ENCODE peak calls at places on chromosomes 5 and 9, in four cellular contexts. F, H, K and S are unnamed samples. For H3K9me3, the result is how much of the 10 kb centered on the place peaks cover.

GRCh38 chr9:8628771-8629170 is 829.2 kb upstream of the DMAC1 start:
- DNase-seq in F (no peak), H (no peak), K (no peak), S (no peak)

GRCh38 chr5:12695651-12696050 is 791.4 kb upstream of the CTNND2 start:
- DNase-seq in F (no peak), H (no peak), K (no peak), S (no peak)

GRCh38 chr9:130789747-130790672 is 45.0 kb upstream of the ABL1 start:
- DNase-seq in F (no peak), H (no peak), K (no peak), S (no peak)

GRCh38 chr5:160970605-160971191 is 118.7 kb upstream of the ATP10B start:
- DNase-seq in F (no peak), H (no peak), K (no peak), S (no peak)

GRCh38 chr5:167442922-167443321 is 848.5 kb upstream of the WWC1 start:
- DNase-seq in F (no peak), H (no peak), K (no peak), S (no peak)

GRCh38 chr9:28024616-28025147 is 451.4 kb upstream of the C9orf72 start:
- DNase-seq in F (no peak), H (no peak), K (no peak), S (no peak)

GRCh38 chr5:172806897-172807672 is 27.0 kb upstream of the ERGIC1 start:
- DNase-seq in F (peak), H (peak), K (peak), S (peak)

GRCh38 chr9:136587944-136588662 is 42.3 kb upstream of the NOTCH1 start:
- DNase-seq in F (no peak), H (no peak), K (no peak), S (peak)

GRCh38 chr9:136178061-136178772 is 26.7 kb downstream of the LHX3 start:
- DNase-seq in F (no peak), H (no peak), K (no peak), S (no peak)

GRCh38 chr5:172770675-172771438 is at the start of gene DUSP1:
- DNase-seq in F (peak), H (peak), K (peak), S (peak)

GRCh38 chr5:157295247-157295646 is 29.3 kb downstream of the CYFIP2 start:
- DNase-seq in F (no peak), H (no peak), K (no peak), S (no peak)

GRCh38 chr5:143306040-143306439 is 97.4 kb downstream of the NR3C1 start:
- DNase-seq in F (no peak), H (no peak), K (no peak), S (no peak)

GRCh38 chr9:85716031-85716877 is 25.5 kb downstream of the AGTPBP1 start:
- DNase-seq in F (no peak), H (no peak), K (no peak), S (no peak)

GRCh38 chr5:72628771-72629313 is 121.6 kb upstream of the ZNF366 start:
- DNase-seq in F (no peak), H (no peak), K (no peak), S (no peak)

GRCh38 chr9:127652733-127653132 is 40.7 kb downstream of the STXBP1 start:
- DNase-seq in F (no peak), H (no peak), K (no peak), S (no peak)

GRCh38 chr5:135193213-135194125 is 159.4 kb upstream of the PITX1 start:
- DNase-seq in F (no peak), H (no peak), K (no peak), S (no peak)

GRCh38 chr9:4334439-4334838 is 34.6 kb upstream of the GLIS3 start:
- DNase-seq in F (peak), H (peak), K (peak), S (peak)

GRCh38 chr9:115743709-115744605 is 409.6 kb upstream of the PAPPA start:
- DNase-seq in F (no peak), H (no peak), K (no peak), S (no peak)

GRCh38 chr5:154223320-154223719 is 32.8 kb downstream of the GALNT10 start:
- DNase-seq in F (no peak), H (no peak), K (no peak), S (no peak)

GRCh38 chr9:109510506-109510905 is 12.4 kb upstream of the PTPN3 start:
- DNase-seq in F (no peak), H (no peak), K (no peak), S (no peak)

GRCh38 chr5:119398713-119399492 is 43.1 kb downstream of the TNFAIP8 start:
- DNase-seq in F (peak), H (no peak), K (peak), S (peak)

GRCh38 chr9:71562140-71562539 is 206.2 kb downstream of the CEMIP2 start:
- DNase-seq in F (no peak), H (no peak), K (no peak), S (no peak)

GRCh38 chr9:106941901-106942300 is 78.9 kb downstream of the ZNF462 start:
- DNase-seq in F (no peak), H (no peak), K (no peak), S (no peak)

GRCh38 chr9:124708070-124708469 is 63.0 kb downstream of the NR6A1 start:
- DNase-seq in F (no peak), H (no peak), K (peak), S (no peak)

GRCh38 chr5:138850854-138851253 is 24.3 kb downstream of the LRRTM2 start:
- DNase-seq in F (no peak), H (no peak), K (no peak), S (no peak)

GRCh38 chr5:138844812-138845513 is 30.2 kb downstream of the LRRTM2 start:
- DNase-seq in F (no peak), H (peak), K (no peak), S (no peak)

GRCh38 chr5:138853132-138853531 is 22.0 kb downstream of the LRRTM2 start:
- DNase-seq in F (no peak), H (no peak), K (no peak), S (no peak)

GRCh38 chr5:138849882-138850281 is 25.3 kb downstream of the LRRTM2 start:
- DNase-seq in F (no peak), H (no peak), K (no peak), S (no peak)

GRCh38 chr5:138849439-138849838 is 25.7 kb downstream of the LRRTM2 start:
- DNase-seq in F (no peak), H (peak), K (no peak), S (no peak)
- H3K9me3 ChIP-seq in F (under half), H (under half), K (under half), S (under half)

GRCh38 chr5:116448450-116448849 is 126.2 kb downstream of the SEMA6A start:
- DNase-seq in F (no peak), H (no peak), K (no peak), S (no peak)
- TF ChIP-seq CTCF in F (no peak), H (no peak), K (no peak), S (no peak)

DNA sequence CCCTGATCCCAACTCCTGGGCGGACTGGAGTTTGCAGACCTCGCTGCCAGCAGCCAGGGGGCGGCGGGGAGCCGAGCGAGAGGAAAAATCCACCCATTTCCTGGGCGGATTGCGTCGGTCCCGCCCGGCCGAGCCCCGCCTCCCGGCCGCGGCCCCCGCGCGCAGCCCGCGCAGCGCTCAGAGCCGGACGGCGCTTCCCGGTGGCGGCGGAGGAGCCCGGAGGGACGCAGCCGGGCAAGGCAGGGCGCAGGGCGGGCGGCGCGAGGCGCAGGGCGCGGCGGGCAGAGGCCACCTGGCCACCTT is at the start of gene OLFM1:
- DNase-seq in F (peak), H (peak), K (peak), S (peak)
- H3K4me3 ChIP-seq in F (peak), H (peak), K (no peak), S (peak)

GRCh38 chr9:122420315-122420714 is 49.5 kb downstream of the PTGS1 start:
- DNase-seq in F (no peak), H (no peak), K (no peak), S (no peak)
- H3K9me3 ChIP-seq in F (under half), H (under half), K (under half), S (under half)

GRCh38 chr5:1510631-1511030 is 13.1 kb downstream of the LPCAT1 start:
- DNase-seq in F (peak), H (no peak), K (peak), S (no peak)

GRCh38 chr5:1511037-1511436 is 12.7 kb downstream of the LPCAT1 start:
- DNase-seq in F (no peak), H (no peak), K (peak), S (no peak)

GRCh38 chr5:1508679-1509290 is 15.0 kb downstream of the LPCAT1 start:
- DNase-seq in F (peak), H (no peak), K (peak), S (peak)

GRCh38 chr5:1509346-1510085 is 14.2 kb downstream of the LPCAT1 start:
- DNase-seq in F (peak), H (no peak), K (peak), S (no peak)

DNA sequence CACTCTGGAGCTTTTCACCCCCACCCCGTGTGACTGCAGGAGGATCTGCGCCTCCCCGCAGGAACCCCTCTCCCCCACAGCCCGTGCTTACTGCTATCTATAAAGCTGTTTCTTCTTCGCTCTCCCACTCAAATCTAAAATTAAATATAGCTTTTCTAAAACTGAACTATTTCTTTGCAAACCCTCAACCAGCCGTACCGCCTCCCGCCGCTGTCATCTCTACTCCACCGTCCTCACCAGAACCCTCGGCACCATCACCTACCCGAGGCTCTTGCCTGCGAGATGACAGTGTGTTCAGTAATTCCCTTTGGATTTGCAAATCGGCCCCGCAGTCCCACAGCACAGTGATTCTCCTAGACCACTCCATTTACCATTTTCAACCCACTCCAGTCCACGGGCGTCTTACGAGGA is 13.6 kb downstream of the LPCAT1 start:
- DNase-seq in F (peak), H (no peak), K (no peak), S (peak)
- TF ChIP-seq CTCF in F (no peak), H (no peak), K (no peak), S (no peak)